ENCODE peak calls at places on chromosomes 1 and 21, in five cellular contexts. Y, I, P, U and O are unnamed samples.

GRCh38 chr21:45461806-45462341 is 56.9 kb downstream of the COL18A1 start:
- DNase-seq in Y (no peak), I (no peak), P (no peak), U (no peak), O (no peak)

GRCh38 chr1:88661188-88661587 is 22.9 kb upstream of the PKN2 start:
- DNase-seq in Y (no peak), I (no peak), P (no peak), U (no peak), O (no peak)

GRCh38 chr1:172328266-172328665 is 92.2 kb upstream of the C1orf105 start:
- DNase-seq in Y (no peak), I (no peak), P (no peak), U (no peak), O (no peak)

GRCh38 chr1:185681034-185681633 is 53.1 kb upstream of the HMCN1 start:
- DNase-seq in Y (no peak), I (no peak), P (peak), U (no peak), O (peak)

GRCh38 chr1:19393051-19393450 is 80.9 kb downstream of the SLC66A1 start:
- DNase-seq in Y (no peak), I (no peak), P (no peak), U (no peak), O (no peak)

GRCh38 chr1:24870551-24871195 is 59.4 kb downstream of the RUNX3 start:
- DNase-seq in Y (no peak), I (no peak), P (no peak), U (no peak), O (no peak)

GRCh38 chr1:205438213-205439158 is 16.6 kb upstream of the LEMD1 start:
- DNase-seq in Y (no peak), I (peak), P (peak), U (peak), O (peak)

GRCh38 chr1:207519505-207520399 is 23.8 kb downstream of the CR1 start:
- DNase-seq in Y (peak), I (no peak), P (no peak), U (no peak), O (peak)

GRCh38 chr1:35832515-35832914 is 24.7 kb downstream of the AGO4 start:
- DNase-seq in Y (no peak), I (no peak), P (no peak), U (no peak), O (no peak)

GRCh38 chr1:218342091-218342490 is 3.0 kb upstream of the TGFB2 start:
- DNase-seq in Y (no peak), I (no peak), P (no peak), U (no peak), O (no peak)

GRCh38 chr1:235502601-235503332 is 1.5 kb downstream of the B3GALNT2 start:
- DNase-seq in Y (no peak), I (no peak), P (peak), U (no peak), O (peak)

GRCh38 chr21:41703857-41704501 is 62.9 kb downstream of the RIPK4 start:
- DNase-seq in Y (no peak), I (no peak), P (no peak), U (no peak), O (no peak)

DNA sequence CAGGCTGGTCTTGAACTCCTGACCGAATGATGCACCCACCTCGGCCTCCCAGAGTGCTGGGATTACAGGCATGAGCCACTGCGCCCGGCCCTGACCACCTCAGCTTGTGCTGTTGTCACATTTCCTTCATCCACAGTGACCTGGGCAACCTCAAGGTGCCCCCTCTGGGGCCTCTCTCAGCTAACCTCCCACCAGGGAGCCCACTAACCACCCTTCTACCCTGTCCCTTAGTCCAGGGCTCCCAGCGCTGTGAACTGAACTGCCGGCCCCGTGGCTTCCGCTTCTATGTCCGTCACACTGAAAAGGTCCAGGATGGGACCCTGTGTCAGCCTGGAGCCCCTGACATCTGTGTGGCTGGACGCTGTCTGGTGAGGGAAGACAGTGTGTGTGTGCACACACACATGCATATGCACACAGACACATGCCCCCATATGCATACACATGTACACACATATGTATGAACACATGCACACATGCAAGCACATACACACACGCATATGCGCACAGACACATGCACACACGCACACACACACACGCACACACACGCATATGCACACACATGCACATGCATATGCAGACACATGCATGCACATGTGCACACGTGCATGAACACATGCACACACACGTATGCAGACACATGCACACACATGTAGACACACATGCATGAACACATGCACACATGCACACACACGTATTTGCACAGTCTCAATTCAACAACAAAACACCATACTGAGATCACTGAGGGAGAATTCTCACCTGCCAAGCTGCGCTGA is 6.2 kb downstream of the ADAMTSL4 start:
- DNase-seq in Y (no peak), I (no peak), P (no peak), U (no peak), O (no peak)
- H3K4me3 ChIP-seq in Y (no peak), I (no peak), P (no peak), U (no peak), O (no peak)

GRCh38 chr1:152539901-152540300 is 25.6 kb downstream of the CRCT1 start:
- DNase-seq in Y (no peak), I (no peak), P (no peak), U (no peak), O (no peak)

GRCh38 chr1:152546704-152547103 is 19.9 kb downstream of the LCE3E start:
- DNase-seq in Y (no peak), I (no peak), P (no peak), U (no peak), O (no peak)

GRCh38 chr1:152543808-152544207 is 22.8 kb downstream of the LCE3E start:
- DNase-seq in Y (no peak), I (no peak), P (no peak), U (no peak), O (no peak)
- TF ChIP-seq CTCF in Y (no peak), I (no peak), P (peak), U (no peak), O (no peak)

DNA sequence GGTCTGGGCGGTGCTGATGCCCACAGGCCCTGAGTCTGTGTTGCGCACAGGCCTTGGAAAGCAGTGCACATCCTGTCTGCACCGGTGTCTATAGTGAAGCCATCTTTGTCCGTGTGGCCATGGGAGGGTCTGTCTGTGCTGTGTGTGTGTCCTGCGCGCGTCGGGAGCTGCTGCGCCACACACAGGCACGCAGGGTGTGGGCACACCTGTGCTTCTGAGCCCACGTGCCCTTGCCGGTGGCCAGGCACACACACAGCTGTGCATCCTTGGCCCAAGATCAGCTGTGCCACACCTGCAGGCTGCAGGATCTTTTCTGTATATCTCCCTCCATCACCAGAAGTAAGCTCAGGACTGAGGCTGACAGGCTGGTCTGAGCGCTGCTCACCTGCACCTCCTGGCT is 3.2 kb upstream of the SAMD11 start:
- DNase-seq in Y (no peak), I (no peak), P (no peak), U (no peak), O (no peak)
- H3K4me3 ChIP-seq in Y (no peak), I (no peak), P (no peak), U (no peak), O (no peak)

GRCh38 chr1:116763787-116764465 is 9.7 kb downstream of the CD2 start:
- DNase-seq in Y (no peak), I (no peak), P (no peak), U (no peak), O (peak)
- TF ChIP-seq CTCF in Y (peak), I (peak), P (peak), U (peak), O (peak)

GRCh38 chr1:220655509-220655908 is 34.7 kb upstream of the C1orf115 start:
- DNase-seq in Y (no peak), I (no peak), P (no peak), U (no peak), O (no peak)
- H3K4me3 ChIP-seq in Y (no peak), I (no peak), P (no peak), U (no peak), O (no peak)

DNA sequence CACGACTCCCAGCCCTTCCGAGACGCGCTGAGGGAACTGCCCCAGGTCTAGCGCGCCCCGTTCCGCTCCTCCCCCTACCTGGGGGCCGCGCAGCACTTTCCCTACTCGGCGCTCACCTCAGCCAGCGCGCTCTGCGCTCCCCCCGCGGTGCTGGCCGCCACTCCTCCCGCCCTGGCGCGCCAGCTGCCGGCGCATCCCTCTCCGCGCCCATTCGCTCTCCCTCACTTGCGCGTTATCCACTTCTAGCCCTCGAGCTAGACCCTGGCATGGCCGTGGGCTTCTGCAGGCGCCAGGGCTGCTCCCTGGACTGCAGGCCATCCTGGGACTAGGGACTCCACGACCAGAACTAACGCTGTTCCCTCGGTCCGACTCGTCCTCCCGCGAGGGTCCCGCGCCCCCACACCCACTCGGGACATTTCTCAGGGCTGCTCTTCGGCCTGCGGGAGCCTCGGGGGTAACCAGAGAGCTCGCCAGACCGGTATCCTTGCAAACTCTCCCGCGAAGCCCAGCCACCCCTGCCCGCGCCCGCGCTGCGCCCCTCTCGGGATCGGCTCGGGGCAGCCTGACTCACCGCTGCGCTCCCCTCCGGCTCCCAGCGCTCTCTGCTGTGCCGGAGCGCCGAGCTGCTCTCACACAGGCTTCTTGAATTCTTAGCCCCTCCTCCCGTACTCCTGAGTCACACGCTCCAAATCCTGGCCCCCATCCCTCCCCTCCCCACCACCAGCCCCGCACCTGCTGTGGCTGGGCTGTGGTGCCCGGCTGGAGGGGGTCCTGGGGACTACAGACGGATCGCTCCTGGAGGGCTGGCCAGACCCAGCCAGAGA is at the start of gene NGF:
- DNase-seq in Y (no peak), I (peak), P (peak), U (peak), O (peak)
- TF ChIP-seq CTCF in Y (peak), I (no peak), P (no peak), U (no peak), O (no peak)

GRCh38 chr1:93593868-93594602 is 87.6 kb downstream of the BCAR3 start:
- DNase-seq in Y (no peak), I (no peak), P (no peak), U (no peak), O (no peak)
- H3K4me3 ChIP-seq in Y (no peak), I (no peak), P (no peak), U (no peak), O (no peak)